ENCODE peak calls at places on chromosomes 12 and 14, in seven cellular contexts. N is SK-N-SH, J is K562, D is GM12878, R is HCT116, O is HepG2, F is H1. W is an unnamed sample.
A peak's percentile ranks its signal among the peaks of the same experiment; 100 is the strongest.

GRCh38 chr14:88204221-88204620 is 118.8 kb downstream of the KCNK10 start:
- DNase-seq in N (no peak), J (no peak), D (no peak), R (no peak), O (no peak), F (no peak), W (no peak)

GRCh38 chr14:72665259-72665658 is 228.6 kb downstream of the DPF3 start:
- DNase-seq in N (no peak), J (no peak), D (no peak), R (peak; percentile 36), O (peak; percentile 7), F (no peak), W (no peak)

GRCh38 chr12:65602579-65603295 is 221.5 kb upstream of the HMGA2 start:
- DNase-seq in N (peak; percentile 35), J (peak; percentile 84), D (no peak), R (peak; percentile 94), O (peak; percentile 62), F (peak; percentile 39), W (peak; percentile 85)

GRCh38 chr12:76083246-76083735 is 1.2 kb downstream of the NAP1L1 start:
- DNase-seq in N (no peak), J (no peak), D (no peak), R (no peak), O (no peak), F (no peak), W (no peak)

GRCh38 chr14:73153272-73153671 is 17.0 kb downstream of the PSEN1 start:
- DNase-seq in N (no peak), J (no peak), D (no peak), R (no peak), O (no peak), F (no peak), W (no peak)

GRCh38 chr14:89336338-89336737 is 80.7 kb downstream of the FOXN3 start:
- DNase-seq in N (no peak), J (no peak), D (no peak), R (no peak), O (peak; percentile 27), F (no peak), W (peak; percentile 52)

GRCh38 chr12:24840046-24840800 is 108.7 kb downstream of the BCAT1 start:
- DNase-seq in N (no peak), J (no peak), D (no peak), R (no peak), O (no peak), F (no peak), W (no peak)

GRCh38 chr14:68578597-68578996 is 214.3 kb downstream of the ZFP36L1 start:
- DNase-seq in N (no peak), J (no peak), D (no peak), R (no peak), O (no peak), F (no peak), W (no peak)

GRCh38 chr12:123397400-123397799 is 13.5 kb downstream of the KMT5A start:
- DNase-seq in N (no peak), J (no peak), D (no peak), R (no peak), O (no peak), F (no peak), W (no peak)

GRCh38 chr12:90653051-90653450 is 301.9 kb downstream of the CCER1 start:
- DNase-seq in N (no peak), J (no peak), D (no peak), R (no peak), O (no peak), F (no peak), W (no peak)

GRCh38 chr12:68406134-68406576 is 74.0 kb upstream of the MDM1 start:
- DNase-seq in N (peak; percentile 32), J (no peak), D (no peak), R (no peak), O (peak; percentile 10), F (no peak), W (peak; percentile 84)

GRCh38 chr14:60171690-60172089 is 6.5 kb upstream of the DHRS7 start:
- DNase-seq in N (no peak), J (no peak), D (no peak), R (no peak), O (no peak), F (no peak), W (no peak)

GRCh38 chr12:30829876-30830275 is 75.1 kb upstream of the CAPRIN2 start:
- DNase-seq in N (no peak), J (no peak), D (no peak), R (no peak), O (no peak), F (no peak), W (no peak)

GRCh38 chr12:65263777-65264176 is 14.7 kb upstream of the MSRB3 start:
- DNase-seq in N (no peak), J (no peak), D (no peak), R (no peak), O (no peak), F (no peak), W (no peak)

GRCh38 chr12:108799528-108800243 is 57.7 kb downstream of the SSH1 start:
- DNase-seq in N (no peak), J (no peak), D (no peak), R (no peak), O (no peak), F (no peak), W (no peak)

GRCh38 chr14:91253795-91254323 is 9.4 kb upstream of the GPR68 start:
- DNase-seq in N (no peak), J (no peak), D (no peak), R (no peak), O (no peak), F (no peak), W (no peak)

GRCh38 chr14:91254456-91254855 is 10.0 kb upstream of the GPR68 start:
- DNase-seq in N (no peak), J (no peak), D (no peak), R (no peak), O (no peak), F (no peak), W (no peak)

GRCh38 chr14:91250912-91251311 is 6.4 kb upstream of the GPR68 start:
- DNase-seq in N (no peak), J (no peak), D (no peak), R (no peak), O (no peak), F (no peak), W (no peak)

GRCh38 chr14:91255026-91255695 is 10.7 kb upstream of the GPR68 start:
- DNase-seq in N (no peak), J (no peak), D (no peak), R (no peak), O (no peak), F (no peak), W (peak; percentile 70)

GRCh38 chr14:91252901-91253794 is 8.6 kb upstream of the GPR68 start:
- DNase-seq in N (peak; percentile 79), J (peak; percentile 73), D (no peak), R (no peak), O (no peak), F (no peak), W (peak; percentile 73)
- TF ChIP-seq JUND in N (no peak), J (no peak), D (no peak), R (no peak), O (no peak), F (no peak), W (no peak)

DNA sequence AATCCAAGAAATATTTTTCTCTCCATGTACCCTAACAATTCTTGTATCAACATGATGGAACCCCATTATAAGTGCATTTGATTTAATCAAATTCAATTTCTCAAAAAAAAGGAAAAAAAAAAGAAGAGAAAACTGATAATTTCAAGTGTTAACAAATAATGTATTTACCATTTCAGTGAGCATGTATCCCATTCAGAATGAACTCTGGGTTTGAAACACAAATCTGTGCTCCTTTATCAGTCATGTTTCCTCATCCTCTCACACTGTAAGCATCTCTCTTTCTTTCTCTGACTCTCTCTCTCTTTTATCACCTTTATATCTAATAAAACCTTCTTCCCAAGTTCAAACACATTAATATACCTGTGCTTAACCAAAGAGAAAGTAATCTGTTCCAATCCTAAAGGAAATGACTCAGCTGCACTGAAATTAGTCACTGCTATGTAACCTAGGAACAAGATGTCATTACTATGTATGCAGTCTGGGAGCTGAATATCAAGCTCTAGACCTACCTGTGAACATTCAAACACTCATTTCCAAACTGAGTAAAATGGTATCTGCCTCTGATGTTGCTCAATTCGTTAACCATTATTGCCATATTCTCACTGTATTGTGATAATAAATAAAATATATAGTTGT is 135.0 kb upstream of the LRIG3 start:
- DNase-seq in N (no peak), J (no peak), D (no peak), R (peak; percentile 78), O (no peak), F (no peak), W (no peak)
- TF ChIP-seq JUND in N (peak; percentile 69), J (no peak), D (no peak), R (peak; percentile 94), O (no peak), F (no peak), W (no peak)

GRCh38 chr14:50600849-50601248 is 40.9 kb downstream of the ATL1 start:
- DNase-seq in N (no peak), J (no peak), D (no peak), R (no peak), O (peak; percentile 11), F (no peak), W (peak; percentile 7)

GRCh38 chr14:50605776-50606175 is 45.8 kb downstream of the ATL1 start:
- DNase-seq in N (no peak), J (no peak), D (no peak), R (no peak), O (no peak), F (no peak), W (no peak)

GRCh38 chr14:50602035-50602434 is 42.1 kb downstream of the ATL1 start:
- DNase-seq in N (no peak), J (no peak), D (no peak), R (no peak), O (no peak), F (no peak), W (no peak)

GRCh38 chr14:50601405-50601804 is 41.5 kb downstream of the ATL1 start:
- DNase-seq in N (no peak), J (no peak), D (no peak), R (no peak), O (no peak), F (no peak), W (no peak)

DNA sequence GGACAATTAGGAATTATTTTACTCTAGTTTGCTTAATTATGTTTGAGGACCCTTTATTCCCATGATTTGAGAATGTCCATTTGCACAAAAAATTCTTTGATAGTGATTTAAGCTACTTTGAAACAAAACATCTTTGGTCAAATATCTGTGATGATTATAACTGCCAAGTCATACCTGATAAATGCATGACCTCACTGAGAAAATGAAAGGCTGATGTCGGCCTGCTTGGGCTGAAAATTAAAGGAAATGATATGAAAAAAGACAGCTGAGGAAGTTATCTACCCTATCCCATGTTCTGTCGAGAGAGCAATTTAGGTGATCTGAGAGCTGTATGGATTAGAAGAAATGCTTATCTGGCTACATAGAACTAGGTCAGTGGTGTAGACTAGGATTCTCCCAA is 43.6 kb downstream of the ATL1 start:
- DNase-seq in N (no peak), J (no peak), D (no peak), R (no peak), O (no peak), F (no peak), W (no peak)
- TF ChIP-seq JUND in N (no peak), J (no peak), D (no peak), R (no peak), O (no peak), F (no peak), W (no peak)

DNA sequence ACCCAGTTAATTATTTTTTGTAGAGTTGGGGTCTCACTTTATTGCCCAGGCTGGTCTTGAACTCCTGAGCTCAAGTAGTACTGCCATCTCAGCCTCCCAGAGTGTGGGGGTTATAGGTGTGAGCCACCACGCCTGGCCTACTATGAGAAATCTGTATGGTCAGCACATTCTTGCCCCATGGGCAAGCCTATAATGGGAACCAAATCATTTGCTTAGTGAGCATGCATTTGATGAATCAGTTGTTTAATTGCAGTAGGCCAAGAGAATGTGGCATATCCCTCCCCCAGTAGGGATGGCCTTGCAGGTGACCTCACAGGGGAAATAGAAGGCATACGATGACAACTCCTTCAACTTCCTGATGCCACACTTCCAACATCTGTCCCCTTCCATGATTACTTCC is 122.7 kb downstream of the DIP2B start:
- DNase-seq in N (no peak), J (no peak), D (no peak), R (no peak), O (no peak), F (no peak), W (no peak)
- TF ChIP-seq JUND in N (no peak), J (no peak), D (no peak), R (no peak), O (no peak), F (no peak), W (no peak)